ENCODE peak calls at places on chromosomes 13 and 19, in eight cellular contexts. L is mammary epithelial cell; R is breast epithelium; Y is neural progenitor cell; E is WERI-Rb-1; H is heart left ventricle; Z is CD8-positive, alpha-beta T cell; C is Peyer's patch. J is an unnamed sample.

GRCh38 chr13:27524981-27525975 is 74.9 kb upstream of the MTIF3 start:
- DNase-seq in Y (no peak), C (no peak), L (no peak), Z (no peak), E (peak; percentile 71), R (no peak), H (no peak), J (no peak)

GRCh38 chr13:104491951-104492350 is 1425.7 kb upstream of the SLC10A2 start:
- DNase-seq in C (no peak), H (no peak), Z (no peak), L (no peak), R (no peak), E (no peak), Y (no peak), J (no peak)

GRCh38 chr13:65292488-65292901 is 1937.6 kb downstream of the PCDH9 start:
- DNase-seq in L (no peak), H (no peak), R (no peak), Y (peak; percentile 40), Z (no peak), E (no peak), C (no peak), J (no peak)

GRCh38 chr13:73657821-73658540 is 476.2 kb downstream of the KLF12 start:
- DNase-seq in H (peak; percentile 59), L (no peak), E (no peak), R (no peak), Z (no peak), C (no peak), Y (no peak), J (peak; percentile 11)

GRCh38 chr19:44657211-44657921 is 13.7 kb downstream of the PVR start:
- DNase-seq in L (no peak), H (peak; percentile 56), E (peak; percentile 72), R (no peak), C (peak; percentile 85), Y (peak; percentile 81), Z (peak; percentile 64), J (peak; percentile 36)

GRCh38 chr13:24038405-24038804 is 122.1 kb upstream of the SPATA13 start:
- DNase-seq in L (peak; percentile 26), Z (no peak), Y (no peak), E (no peak), R (no peak), H (no peak), C (peak; percentile 55), J (no peak)

GRCh38 chr13:106804996-106805395 is 237.1 kb upstream of the ARGLU1 start:
- DNase-seq in L (no peak), Z (no peak), R (no peak), Y (no peak), C (no peak), H (no peak), E (no peak), J (no peak)

GRCh38 chr13:106176103-106176502 is 359.4 kb downstream of the EFNB2 start:
- DNase-seq in E (no peak), R (no peak), H (no peak), Z (no peak), L (no peak), Y (no peak), C (no peak), J (no peak)

GRCh38 chr13:114339779-114340534 is 25.7 kb downstream of the CHAMP1 start:
- DNase-seq in H (no peak), E (peak; percentile 62), Z (peak; percentile 55), C (peak; percentile 74), L (peak; percentile 33), R (no peak), Y (no peak), J (peak; percentile 35)

GRCh38 chr13:92719868-92720267 is 506.7 kb upstream of the GPC6 start:
- DNase-seq in Z (no peak), Y (peak; percentile 43), H (no peak), L (no peak), C (no peak), R (no peak), E (no peak), J (no peak)

GRCh38 chr19:4064551-4065260 is 2.0 kb downstream of the ZBTB7A start:
- DNase-seq in R (no peak), H (peak; percentile 70), C (peak; percentile 76), L (no peak), E (peak; percentile 58), Y (peak; percentile 65), Z (peak; percentile 75), J (peak; percentile 61)

DNA sequence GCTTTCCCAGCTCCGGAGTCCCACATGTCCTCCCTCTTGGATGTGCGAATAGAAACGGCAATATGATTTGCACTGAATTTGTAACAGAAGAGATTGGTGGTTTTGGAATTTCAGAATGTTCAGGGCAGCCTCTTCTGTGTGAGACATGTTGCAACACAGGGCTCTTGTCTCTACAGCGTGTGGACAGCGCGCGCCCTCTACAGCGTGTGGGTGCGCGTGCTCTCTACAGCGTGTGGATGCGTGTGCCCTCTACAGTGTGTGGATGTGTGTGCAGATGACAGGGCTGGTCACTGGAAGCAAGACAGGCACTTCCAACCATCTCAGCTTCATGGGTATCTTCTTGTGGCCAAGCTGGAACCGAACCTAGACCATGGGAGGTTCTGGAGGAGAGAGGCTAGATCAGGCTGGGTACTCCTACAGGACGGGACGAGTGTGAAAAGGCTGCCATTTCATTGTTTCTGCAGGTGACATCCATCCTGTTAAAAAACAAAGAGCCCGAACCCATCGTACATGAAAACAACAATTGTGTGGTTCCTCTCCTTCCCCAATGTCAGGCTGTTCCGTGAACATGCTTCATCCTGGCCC is 78.4 kb downstream of the TEX29 start:
- DNase-seq in C (peak; percentile 19), E (no peak), Y (no peak), Z (no peak), H (no peak), R (no peak), L (no peak), J (no peak)
- TF ChIP-seq CTCF in C (no peak), E (peak; percentile 51), Y (no peak), Z (no peak), H (no peak), R (no peak), L (no peak), J (no peak)

DNA sequence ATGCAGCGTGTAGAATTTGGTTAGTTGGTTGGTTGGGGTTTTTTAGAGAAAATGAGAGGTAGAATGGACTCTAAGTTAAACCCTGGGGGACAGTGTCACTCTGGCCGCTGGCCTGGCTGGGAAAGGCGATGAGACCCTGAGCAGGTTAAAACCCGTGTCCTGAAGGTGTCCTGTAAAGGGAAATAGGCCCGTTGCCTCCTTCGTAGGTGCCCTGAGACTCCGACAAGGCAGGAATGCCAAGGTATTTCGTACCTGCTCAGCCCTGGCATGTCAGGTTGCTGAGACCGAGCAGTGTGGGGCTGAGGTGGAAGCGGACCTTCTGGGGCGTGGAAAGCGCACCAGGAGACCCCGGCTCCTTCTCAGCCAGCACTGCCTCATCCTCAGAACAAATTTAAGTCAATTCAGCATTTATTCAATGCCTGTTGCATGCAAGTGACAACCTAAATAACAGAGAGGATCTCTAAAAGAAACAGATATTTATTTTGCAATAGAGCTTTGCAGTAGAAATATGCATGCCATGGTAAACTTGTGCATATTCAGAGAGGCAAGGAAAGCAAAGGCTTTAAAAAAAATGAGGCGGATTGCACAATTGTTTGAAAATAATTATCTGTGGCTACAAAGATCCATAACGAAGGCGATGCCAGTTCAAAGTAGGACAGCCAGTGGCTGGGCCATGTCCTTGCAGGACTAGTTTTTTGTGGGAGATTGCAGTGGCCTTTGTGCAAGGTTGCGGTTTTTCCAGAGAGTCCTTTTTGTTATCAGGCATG is 1.4 kb upstream of the RAB20 start:
- DNase-seq in Z (no peak), C (no peak), Y (no peak), R (no peak), L (no peak), H (no peak), E (no peak), J (no peak)
- H3K4me3 ChIP-seq in Z (no peak overlapping the region), C (peak overlapping the region; percentile 66), Y (no peak overlapping the region), R (peak overlapping the region; percentile 90), L (peak overlapping the region; percentile 91), H (peak overlapping the region; percentile 94), E (no peak overlapping the region), J (peak overlapping the region; percentile 88)

GRCh38 chr19:36267061-36267845 is 52.3 kb downstream of the ZNF146 start:
- DNase-seq in H (no peak), E (no peak), Z (no peak), L (no peak), R (no peak), C (no peak), Y (no peak), J (peak; percentile 4)

GRCh38 chr19:36265064-36265463 is 50.2 kb downstream of the ZNF146 start:
- DNase-seq in H (no peak), L (no peak), Y (no peak), Z (no peak), E (no peak), R (no peak), C (no peak), J (no peak)

GRCh38 chr19:36265856-36266374 is 51.0 kb downstream of the ZNF146 start:
- DNase-seq in R (no peak), E (no peak), H (no peak), Z (no peak), C (no peak), Y (no peak), L (no peak), J (peak; percentile 1)

DNA sequence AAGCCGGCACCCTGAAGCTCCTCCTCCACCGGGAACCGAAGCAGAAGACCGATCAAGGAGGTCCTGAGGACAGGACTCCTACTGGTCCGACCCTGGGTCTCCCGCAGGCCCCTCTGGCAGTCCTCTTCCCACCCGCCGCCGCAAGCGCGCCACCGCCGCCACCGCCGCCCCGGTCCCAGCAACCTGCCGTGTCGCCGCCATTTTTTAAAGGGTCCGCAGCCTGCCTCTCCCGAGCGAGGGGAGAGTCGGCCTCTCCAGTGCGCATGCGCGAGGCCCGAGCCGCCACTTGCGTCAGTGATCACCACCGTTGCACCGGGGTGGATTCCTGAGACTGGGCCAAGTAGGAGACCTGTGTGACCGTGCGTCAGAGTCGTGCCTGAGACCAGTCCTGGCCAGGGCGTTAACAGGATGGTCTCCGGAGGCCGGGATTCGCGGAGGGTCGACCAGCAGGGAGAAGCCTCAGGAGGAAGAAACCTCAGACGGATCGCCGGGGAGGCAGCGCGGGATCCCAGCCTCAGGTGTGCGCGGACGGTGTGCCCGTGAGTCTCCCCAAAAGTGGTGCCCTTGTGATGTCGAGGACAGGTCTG is 51.6 kb downstream of the ZNF146 start:
- DNase-seq in Z (no peak), L (no peak), Y (no peak), R (no peak), C (no peak), E (no peak), H (peak; percentile 86), J (no peak)
- H3K27me3 ChIP-seq in Z (no peaks in the 10 kb centered on the region), L (no peaks in the 10 kb centered on the region), Y (no peaks in the 10 kb centered on the region), R (no peaks in the 10 kb centered on the region), C (no peaks in the 10 kb centered on the region), E (no peaks in the 10 kb centered on the region), H (no peaks in the 10 kb centered on the region), J (no peaks in the 10 kb centered on the region)

GRCh38 chr19:35955881-35956634 is 19.9 kb downstream of the LRFN3 start:
- DNase-seq in R (no peak), L (no peak), Z (no peak), E (no peak), H (no peak), C (no peak), Y (no peak), J (no peak)
- TF ChIP-seq CTCF in R (no peak), L (no peak), Z (no peak), E (no peak), H (no peak), C (no peak), Y (no peak), J (no peak)

GRCh38 chr19:58563034-58563573 is 4.7 kb upstream of the UBE2M start:
- DNase-seq in L (peak; percentile 32), H (no peak), C (peak; percentile 60), Z (peak; percentile 20), E (peak; percentile 78), Y (no peak), R (no peak), J (peak; percentile 24)
- H3K4me3 ChIP-seq in L (no peak overlapping the region), H (peak overlapping the region; percentile 56), C (peak overlapping the region; percentile 51), Z (peak overlapping the region; percentile 60), E (peak overlapping the region; percentile 43), Y (peak overlapping the region; percentile 26), R (peak overlapping the region; percentile 80), J (peak overlapping the region; percentile 53)

GRCh38 chr19:48394331-48395169 is 1.1 kb downstream of the GRIN2D start:
- DNase-seq in L (no peak), R (no peak), H (no peak), Y (no peak), E (no peak), Z (no peak), C (no peak), J (no peak)
- H3K27me3 ChIP-seq in L (peaks cover 10% of the 10 kb centered on the region), R (peaks cover 41% of the 10 kb centered on the region), H (peaks cover 56% of the 10 kb centered on the region), Y (peaks cover 69% of the 10 kb centered on the region), E (no peaks in the 10 kb centered on the region), Z (peaks cover 24% of the 10 kb centered on the region), C (peaks cover 4% of the 10 kb centered on the region), J (peaks cover 54% of the 10 kb centered on the region)

J was measured in gastrocnemius medialis.